ENCODE peak calls at places on chromosomes 5 and 9, in ten cellular contexts. One of them, this sample, is unnamed. For H3K4me1 and H3K27me3, the result is how much of the 10 kb centered on the place peaks cover.

GRCh38 chr9:117725426-117725887 is 21.3 kb downstream of the TLR4 start:
- DNase-seq in left lung: no peak
- DNase-seq in mesendoderm: no peak
- DNase-seq in iPS DF 6.9: no peak
- DNase-seq in fibroblast of lung: no peak
- DNase-seq in naive thymus-derived CD4-positive, alpha-beta T cell: no peak
- DNase-seq in HAP-1: no peak
- DNase-seq in mammary epithelial cell: no peak
- DNase-seq in aorta: no peak
- DNase-seq in GM12878: no peak
- DNase-seq in this sample: no peak

GRCh38 chr5:89377752-89378455 is 494.9 kb upstream of the MEF2C start:
- DNase-seq in fibroblast of lung: peak
- DNase-seq in left lung: no peak
- DNase-seq in naive thymus-derived CD4-positive, alpha-beta T cell: no peak
- DNase-seq in GM12878: no peak
- DNase-seq in aorta: no peak
- DNase-seq in mesendoderm: no peak
- DNase-seq in iPS DF 6.9: no peak
- DNase-seq in mammary epithelial cell: no peak
- DNase-seq in HAP-1: no peak
- DNase-seq in this sample: no peak

GRCh38 chr5:167072225-167072624 is 1219.2 kb upstream of the WWC1 start:
- DNase-seq in HAP-1: no peak
- DNase-seq in aorta: no peak
- DNase-seq in iPS DF 6.9: no peak
- DNase-seq in fibroblast of lung: peak
- DNase-seq in mesendoderm: no peak
- DNase-seq in mammary epithelial cell: no peak
- DNase-seq in left lung: no peak
- DNase-seq in naive thymus-derived CD4-positive, alpha-beta T cell: no peak
- DNase-seq in GM12878: no peak
- DNase-seq in this sample: no peak

GRCh38 chr5:132495063-132495671 is 4.6 kb upstream of the IRF1 start:
- DNase-seq in mesendoderm: no peak
- DNase-seq in iPS DF 6.9: no peak
- DNase-seq in aorta: no peak
- DNase-seq in mammary epithelial cell: no peak
- DNase-seq in left lung: no peak
- DNase-seq in naive thymus-derived CD4-positive, alpha-beta T cell: peak
- DNase-seq in fibroblast of lung: no peak
- DNase-seq in HAP-1: no peak
- DNase-seq in GM12878: no peak
- DNase-seq in this sample: peak

GRCh38 chr9:129276486-129277260 is 98.6 kb upstream of the IER5L start:
- DNase-seq in HAP-1: no peak
- DNase-seq in mesendoderm: no peak
- DNase-seq in fibroblast of lung: no peak
- DNase-seq in aorta: peak
- DNase-seq in mammary epithelial cell: no peak
- DNase-seq in naive thymus-derived CD4-positive, alpha-beta T cell: no peak
- DNase-seq in GM12878: no peak
- DNase-seq in iPS DF 6.9: no peak
- DNase-seq in left lung: peak
- DNase-seq in this sample: no peak

GRCh38 chr9:86287013-86287412 is 4.7 kb upstream of the ISCA1 start:
- DNase-seq in naive thymus-derived CD4-positive, alpha-beta T cell: no peak
- DNase-seq in left lung: no peak
- DNase-seq in HAP-1: peak
- DNase-seq in mammary epithelial cell: peak
- DNase-seq in fibroblast of lung: peak
- DNase-seq in iPS DF 6.9: no peak
- DNase-seq in GM12878: no peak
- DNase-seq in aorta: no peak
- DNase-seq in mesendoderm: peak
- DNase-seq in this sample: no peak

GRCh38 chr5:40442346-40442745 is 237.4 kb upstream of the PTGER4 start:
- DNase-seq in aorta: no peak
- DNase-seq in GM12878: no peak
- DNase-seq in mammary epithelial cell: no peak
- DNase-seq in left lung: no peak
- DNase-seq in HAP-1: no peak
- DNase-seq in naive thymus-derived CD4-positive, alpha-beta T cell: no peak
- DNase-seq in fibroblast of lung: peak
- DNase-seq in mesendoderm: peak
- DNase-seq in iPS DF 6.9: no peak
- DNase-seq in this sample: peak

GRCh38 chr5:169343761-169344160 is 42.8 kb upstream of the SLIT3 start:
- DNase-seq in mesendoderm: no peak
- DNase-seq in iPS DF 6.9: no peak
- DNase-seq in mammary epithelial cell: peak
- DNase-seq in fibroblast of lung: no peak
- DNase-seq in aorta: no peak
- DNase-seq in GM12878: no peak
- DNase-seq in naive thymus-derived CD4-positive, alpha-beta T cell: no peak
- DNase-seq in HAP-1: no peak
- DNase-seq in left lung: no peak
- DNase-seq in this sample: no peak

GRCh38 chr5:136038635-136039034 is 9.8 kb downstream of the TGFBI start:
- DNase-seq in GM12878: no peak
- DNase-seq in left lung: no peak
- DNase-seq in aorta: no peak
- DNase-seq in mammary epithelial cell: no peak
- DNase-seq in naive thymus-derived CD4-positive, alpha-beta T cell: no peak
- DNase-seq in iPS DF 6.9: no peak
- DNase-seq in mesendoderm: peak
- DNase-seq in fibroblast of lung: peak
- DNase-seq in HAP-1: no peak
- DNase-seq in this sample: no peak

GRCh38 chr9:34158362-34158869 is 20.4 kb upstream of the UBAP1 start:
- DNase-seq in iPS DF 6.9: no peak
- DNase-seq in naive thymus-derived CD4-positive, alpha-beta T cell: no peak
- DNase-seq in HAP-1: peak
- DNase-seq in mammary epithelial cell: peak
- DNase-seq in mesendoderm: peak
- DNase-seq in GM12878: no peak
- DNase-seq in fibroblast of lung: peak
- DNase-seq in aorta: no peak
- DNase-seq in left lung: peak
- DNase-seq in this sample: no peak

GRCh38 chr5:2754621-2755370 is 3.3 kb upstream of the IRX2 start:
- DNase-seq in left lung: no peak
- DNase-seq in mesendoderm: peak
- DNase-seq in iPS DF 6.9: no peak
- DNase-seq in HAP-1: no peak
- DNase-seq in GM12878: no peak
- DNase-seq in fibroblast of lung: no peak
- DNase-seq in mammary epithelial cell: peak
- DNase-seq in naive thymus-derived CD4-positive, alpha-beta T cell: no peak
- DNase-seq in aorta: no peak
- DNase-seq in this sample: no peak

GRCh38 chr5:19638461-19638860 is 349.5 kb downstream of the CDH18 start:
- DNase-seq in mammary epithelial cell: no peak
- DNase-seq in iPS DF 6.9: no peak
- DNase-seq in fibroblast of lung: no peak
- DNase-seq in mesendoderm: no peak
- DNase-seq in HAP-1: no peak
- DNase-seq in aorta: no peak
- DNase-seq in naive thymus-derived CD4-positive, alpha-beta T cell: no peak
- DNase-seq in GM12878: no peak
- DNase-seq in left lung: no peak
- DNase-seq in this sample: no peak

GRCh38 chr5:176803943-176804498 is 6.3 kb upstream of the UNC5A start:
- DNase-seq in HAP-1: no peak
- DNase-seq in iPS DF 6.9: no peak
- DNase-seq in mammary epithelial cell: peak
- DNase-seq in aorta: no peak
- DNase-seq in fibroblast of lung: peak
- DNase-seq in mesendoderm: peak
- DNase-seq in GM12878: no peak
- DNase-seq in left lung: no peak
- DNase-seq in naive thymus-derived CD4-positive, alpha-beta T cell: no peak
- DNase-seq in this sample: no peak

DNA sequence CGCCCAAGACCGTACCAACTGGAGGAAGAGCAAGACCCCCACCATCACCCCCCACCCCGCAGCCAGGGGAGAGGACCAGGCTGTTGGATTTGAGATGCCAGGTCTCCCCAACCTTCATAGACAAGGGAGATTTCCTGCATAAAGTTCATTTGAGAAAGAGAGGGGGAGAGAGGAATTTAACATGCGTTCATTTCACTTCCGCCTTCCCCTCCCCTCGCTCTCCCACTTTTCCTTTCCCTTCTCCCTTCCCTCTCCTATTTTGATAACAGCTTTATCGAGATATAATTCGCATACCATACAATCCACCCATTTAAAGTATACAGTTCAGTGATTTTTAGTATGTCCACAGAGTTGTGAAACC is 4.2 kb upstream of the NKX2-5 start:
- DNase-seq in iPS DF 6.9: no peak
- DNase-seq in aorta: no peak
- DNase-seq in mammary epithelial cell: no peak
- DNase-seq in HAP-1: no peak
- DNase-seq in GM12878: no peak
- DNase-seq in left lung: no peak
- DNase-seq in naive thymus-derived CD4-positive, alpha-beta T cell: no peak
- DNase-seq in fibroblast of lung: no peak
- DNase-seq in mesendoderm: peak
- DNase-seq in this sample: no peak
- H3K4me3 ChIP-seq in iPS DF 6.9: no peak
- H3K4me3 ChIP-seq in aorta: no peak
- H3K4me3 ChIP-seq in mammary epithelial cell: no peak
- H3K4me3 ChIP-seq in HAP-1: no peak
- H3K4me3 ChIP-seq in GM12878: no peak
- H3K4me3 ChIP-seq in left lung: no peak
- H3K4me3 ChIP-seq in naive thymus-derived CD4-positive, alpha-beta T cell: peak
- H3K4me3 ChIP-seq in fibroblast of lung: no peak
- H3K4me3 ChIP-seq in mesendoderm: no peak
- H3K4me3 ChIP-seq in this sample: no peak

DNA sequence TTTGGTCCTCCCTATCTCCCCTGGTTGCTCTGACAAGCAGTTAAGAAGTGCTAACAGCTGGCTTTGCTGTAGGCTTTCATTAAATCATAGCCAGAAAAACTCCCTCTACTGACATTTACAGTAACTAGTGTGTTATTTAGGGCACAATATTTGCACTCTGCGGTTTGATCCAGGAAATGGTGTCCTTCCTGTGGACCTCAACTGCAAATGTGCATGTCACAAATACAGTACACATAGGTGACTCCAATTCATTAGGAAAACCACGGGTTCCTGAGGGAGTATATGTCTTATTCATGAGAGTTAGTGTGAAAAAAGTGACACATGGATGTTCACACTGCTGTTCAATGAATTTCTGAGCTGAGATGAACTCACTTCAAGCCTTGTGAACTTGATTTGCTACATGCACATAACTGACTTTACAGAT is 281.6 kb downstream of the EFNA5 start:
- DNase-seq in iPS DF 6.9: no peak
- DNase-seq in mammary epithelial cell: peak
- DNase-seq in naive thymus-derived CD4-positive, alpha-beta T cell: no peak
- DNase-seq in mesendoderm: no peak
- DNase-seq in HAP-1: peak
- DNase-seq in fibroblast of lung: peak
- DNase-seq in aorta: no peak
- DNase-seq in left lung: no peak
- DNase-seq in GM12878: peak
- DNase-seq in this sample: peak
- H3K4me1 ChIP-seq in iPS DF 6.9: under half
- H3K4me1 ChIP-seq in mammary epithelial cell: under half
- H3K4me1 ChIP-seq in naive thymus-derived CD4-positive, alpha-beta T cell: under half
- H3K4me1 ChIP-seq in mesendoderm: under half
- H3K4me1 ChIP-seq in HAP-1: half or more
- H3K4me1 ChIP-seq in fibroblast of lung: under half
- H3K4me1 ChIP-seq in aorta: under half
- H3K4me1 ChIP-seq in left lung: under half
- H3K4me1 ChIP-seq in GM12878: under half
- H3K4me1 ChIP-seq in this sample: under half

GRCh38 chr5:146337928-146338327 is 711 bp upstream of the POU4F3 start:
- DNase-seq in HAP-1: no peak
- DNase-seq in aorta: no peak
- DNase-seq in mesendoderm: no peak
- DNase-seq in naive thymus-derived CD4-positive, alpha-beta T cell: no peak
- DNase-seq in left lung: no peak
- DNase-seq in fibroblast of lung: no peak
- DNase-seq in iPS DF 6.9: no peak
- DNase-seq in mammary epithelial cell: no peak
- DNase-seq in GM12878: no peak
- DNase-seq in this sample: no peak
- H3K27me3 ChIP-seq in HAP-1: half or more
- H3K27me3 ChIP-seq in aorta: under half
- H3K27me3 ChIP-seq in mesendoderm: half or more
- H3K27me3 ChIP-seq in naive thymus-derived CD4-positive, alpha-beta T cell: under half
- H3K27me3 ChIP-seq in left lung: half or more
- H3K27me3 ChIP-seq in fibroblast of lung: half or more
- H3K27me3 ChIP-seq in iPS DF 6.9: half or more
- H3K27me3 ChIP-seq in mammary epithelial cell: half or more
- H3K27me3 ChIP-seq in GM12878: under half
- H3K27me3 ChIP-seq in this sample: under half

GRCh38 chr5:149998281-149998680 is 2.2 kb downstream of the TIGD6 start:
- DNase-seq in naive thymus-derived CD4-positive, alpha-beta T cell: no peak
- DNase-seq in HAP-1: no peak
- DNase-seq in mesendoderm: no peak
- DNase-seq in left lung: no peak
- DNase-seq in iPS DF 6.9: no peak
- DNase-seq in fibroblast of lung: no peak
- DNase-seq in GM12878: no peak
- DNase-seq in mammary epithelial cell: no peak
- DNase-seq in aorta: no peak
- DNase-seq in this sample: no peak

GRCh38 chr5:150000990-150001659 is 586 bp downstream of the HMGXB3 start:
- DNase-seq in aorta: peak
- DNase-seq in left lung: peak
- DNase-seq in fibroblast of lung: peak
- DNase-seq in GM12878: no peak
- DNase-seq in naive thymus-derived CD4-positive, alpha-beta T cell: peak
- DNase-seq in HAP-1: no peak
- DNase-seq in mesendoderm: peak
- DNase-seq in iPS DF 6.9: no peak
- DNase-seq in mammary epithelial cell: peak
- DNase-seq in this sample: peak

GRCh38 chr5:150000261-150000989 is at the start of the genes HMGXB3 and TIGD6:
- DNase-seq in mesendoderm: peak
- DNase-seq in GM12878: peak
- DNase-seq in HAP-1: peak
- DNase-seq in naive thymus-derived CD4-positive, alpha-beta T cell: peak
- DNase-seq in left lung: peak
- DNase-seq in mammary epithelial cell: peak
- DNase-seq in iPS DF 6.9: peak
- DNase-seq in fibroblast of lung: peak
- DNase-seq in aorta: peak
- DNase-seq in this sample: peak

GRCh38 chr5:149999866-150000260 is 591 bp downstream of the TIGD6 start:
- DNase-seq in naive thymus-derived CD4-positive, alpha-beta T cell: no peak
- DNase-seq in left lung: no peak
- DNase-seq in aorta: no peak
- DNase-seq in fibroblast of lung: no peak
- DNase-seq in iPS DF 6.9: no peak
- DNase-seq in GM12878: no peak
- DNase-seq in mesendoderm: no peak
- DNase-seq in HAP-1: no peak
- DNase-seq in mammary epithelial cell: no peak
- DNase-seq in this sample: no peak

GRCh38 chr5:149999359-149999758 is 1.1 kb downstream of the TIGD6 start:
- DNase-seq in mesendoderm: no peak
- DNase-seq in fibroblast of lung: no peak
- DNase-seq in HAP-1: no peak
- DNase-seq in GM12878: no peak
- DNase-seq in mammary epithelial cell: peak
- DNase-seq in iPS DF 6.9: no peak
- DNase-seq in naive thymus-derived CD4-positive, alpha-beta T cell: no peak
- DNase-seq in aorta: no peak
- DNase-seq in left lung: no peak
- DNase-seq in this sample: no peak
- H3K4me3 ChIP-seq in mesendoderm: no peak
- H3K4me3 ChIP-seq in fibroblast of lung: peak
- H3K4me3 ChIP-seq in HAP-1: peak
- H3K4me3 ChIP-seq in GM12878: peak
- H3K4me3 ChIP-seq in mammary epithelial cell: peak
- H3K4me3 ChIP-seq in iPS DF 6.9: no peak
- H3K4me3 ChIP-seq in naive thymus-derived CD4-positive, alpha-beta T cell: no peak
- H3K4me3 ChIP-seq in aorta: no peak
- H3K4me3 ChIP-seq in left lung: no peak
- H3K4me3 ChIP-seq in this sample: no peak

This sample was measured in CD8-positive, alpha-beta memory T cell.